ENCODE peak calls at places on chromosomes 12 and 14, in eight cellular contexts. Y, F, U, T, V, H, L and N are unnamed samples.

GRCh38 chr12:49296034-49296835 is 1.3 kb downstream of the PRPH start:
- DNase-seq in U (peak; percentile 38), Y (peak; percentile 48), H (peak; percentile 57), F (peak; percentile 59), L (no peak), T (peak; percentile 64), V (no peak), N (peak; percentile 45)

GRCh38 chr12:65612440-65612839 is 211.8 kb upstream of the HMGA2 start:
- DNase-seq in F (no peak), H (no peak), V (no peak), Y (peak; percentile 32), U (no peak), L (no peak), T (no peak), N (no peak)

GRCh38 chr12:52333321-52333720 is 12.1 kb upstream of the KRT83 start:
- DNase-seq in U (no peak), F (no peak), L (no peak), Y (no peak), H (no peak), T (no peak), V (no peak), N (no peak)

GRCh38 chr14:50520947-50521815 is 11.2 kb downstream of the MAP4K5 start:
- DNase-seq in H (no peak), Y (peak; percentile 75), U (peak; percentile 5), T (peak; percentile 93), L (no peak), F (peak; percentile 31), V (no peak), N (no peak)

GRCh38 chr12:104458645-104459555 is 2.2 kb downstream of the CHST11 start:
- DNase-seq in F (no peak), U (no peak), H (no peak), V (peak; percentile 20), Y (peak; percentile 45), T (no peak), L (peak; percentile 49), N (no peak)

GRCh38 chr12:66883545-66883944 is 204.7 kb upstream of the GRIP1 start:
- DNase-seq in L (no peak), T (no peak), Y (no peak), F (no peak), U (no peak), V (no peak), H (no peak), N (no peak)

GRCh38 chr12:123712780-123713319 is 697 bp downstream of the ATP6V0A2 start:
- DNase-seq in V (no peak), U (no peak), L (no peak), F (no peak), T (no peak), H (no peak), Y (peak; percentile 22), N (no peak)

GRCh38 chr14:23153891-23154796 is 29.3 kb downstream of the SLC7A8 start:
- DNase-seq in F (peak; percentile 94), V (peak; percentile 92), T (no peak), H (peak; percentile 97), Y (peak; percentile 93), U (no peak), L (no peak), N (no peak)

GRCh38 chr12:9634177-9634803 is 26.6 kb upstream of the KLRB1 start:
- DNase-seq in V (no peak), F (peak; percentile 61), H (peak; percentile 69), Y (peak; percentile 81), T (peak; percentile 77), L (peak; percentile 76), U (peak; percentile 57), N (peak; percentile 66)

GRCh38 chr12:121438905-121439304 is 39.0 kb downstream of the RNF34 start:
- DNase-seq in F (no peak), H (no peak), T (no peak), Y (no peak), U (no peak), L (no peak), V (no peak), N (no peak)

GRCh38 chr12:6774557-6775062 is 2.3 kb downstream of the LAG3 start:
- DNase-seq in F (no peak), H (no peak), L (no peak), Y (no peak), U (no peak), V (no peak), T (no peak), N (peak; percentile 78)

GRCh38 chr12:72272731-72273498 is 745 bp downstream of the TRHDE start:
- DNase-seq in F (peak; percentile 37), H (no peak), T (peak; percentile 21), L (no peak), Y (peak; percentile 66), U (no peak), V (no peak), N (no peak)

GRCh38 chr12:16385779-16386646 is 38.6 kb downstream of the MGST1 start:
- DNase-seq in V (no peak), F (peak; percentile 56), L (no peak), H (peak; percentile 28), Y (peak; percentile 29), U (no peak), T (peak; percentile 50), N (no peak)

GRCh38 chr14:76958020-76958965 is 70.2 kb downstream of the IRF2BPL start:
- DNase-seq in H (no peak), L (no peak), T (no peak), Y (no peak), U (no peak), F (no peak), V (no peak), N (no peak)

GRCh38 chr12:47102845-47103666 is 23.3 kb upstream of the AMIGO2 start:
- DNase-seq in U (no peak), Y (no peak), V (no peak), F (no peak), H (no peak), L (no peak), T (peak; percentile 71), N (no peak)
- H3K4me1 ChIP-seq in U (no peaks in the 10 kb centered on the region), Y (peaks cover 30% of the 10 kb centered on the region), V (no peaks in the 10 kb centered on the region), F (peaks cover 19% of the 10 kb centered on the region), H (no peaks in the 10 kb centered on the region), L (no peaks in the 10 kb centered on the region), T (peaks cover 43% of the 10 kb centered on the region), N (no peaks in the 10 kb centered on the region)

DNA sequence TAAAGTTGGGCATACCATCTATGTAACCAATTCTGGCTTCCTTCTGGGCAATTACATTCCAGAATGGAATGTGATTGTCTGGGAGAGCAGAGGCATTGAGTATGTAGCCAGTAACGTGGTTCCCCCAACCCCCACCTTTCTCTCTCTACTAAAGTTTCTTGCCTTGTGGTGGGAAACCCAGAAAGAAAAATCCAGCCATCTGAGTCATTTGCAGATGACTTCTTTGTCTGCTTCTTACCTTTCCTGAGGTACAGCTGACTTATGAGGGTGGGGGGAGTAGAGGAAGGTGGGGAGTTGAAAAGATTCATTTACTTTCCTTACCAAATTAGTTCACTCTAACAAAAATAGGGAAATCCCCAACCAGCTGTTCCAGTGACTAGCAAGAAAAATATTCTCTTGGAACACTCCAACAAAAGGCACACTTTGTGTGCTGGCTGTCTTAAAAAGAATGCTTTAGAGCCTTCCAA is 112.1 kb upstream of the FRMD6 start:
- DNase-seq in T (peak; percentile 99), Y (peak; percentile 71), L (no peak), U (no peak), F (no peak), V (no peak), H (no peak), N (no peak)
- H3K4me1 ChIP-seq in T (peaks cover 50% of the 10 kb centered on the region), Y (peaks cover 27% of the 10 kb centered on the region), L (no peaks in the 10 kb centered on the region), U (no peaks in the 10 kb centered on the region), F (peaks cover 4% of the 10 kb centered on the region), V (peaks cover 3% of the 10 kb centered on the region), H (no peaks in the 10 kb centered on the region), N (no peaks in the 10 kb centered on the region)

GRCh38 chr14:52046376-52046917 is 22.4 kb downstream of the NID2 start:
- DNase-seq in F (no peak), L (no peak), U (no peak), T (no peak), H (no peak), Y (no peak), V (no peak), N (no peak)
- H3K4me1 ChIP-seq in F (peaks cover 30% of the 10 kb centered on the region), L (no peaks in the 10 kb centered on the region), U (no peaks in the 10 kb centered on the region), T (peaks cover 26% of the 10 kb centered on the region), H (peaks cover 89% of the 10 kb centered on the region), Y (peaks cover 87% of the 10 kb centered on the region), V (peaks cover 92% of the 10 kb centered on the region), N (no peaks in the 10 kb centered on the region)

DNA sequence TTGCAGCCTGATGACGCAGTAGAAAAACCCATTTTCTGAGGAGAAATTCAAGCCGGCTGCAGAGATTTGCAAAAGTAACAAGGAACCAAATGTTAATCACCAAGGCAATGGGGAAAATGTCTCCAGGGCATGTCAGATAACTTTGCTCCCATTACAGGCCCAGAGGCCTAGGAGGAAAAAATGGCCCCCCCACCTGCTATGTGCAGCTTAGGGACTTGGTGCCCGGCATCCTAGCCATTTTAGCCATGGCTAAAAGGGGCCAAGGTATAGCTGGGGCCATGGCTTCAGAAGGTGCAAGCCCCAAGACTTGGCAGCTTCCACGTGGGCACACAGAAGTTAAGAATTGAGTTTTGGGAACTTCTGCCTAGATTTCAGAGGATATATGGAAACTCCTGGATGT is 351.9 kb downstream of the RGS6 start:
- DNase-seq in T (no peak), Y (no peak), V (no peak), L (no peak), H (no peak), F (no peak), U (no peak), N (no peak)
- H3K4me1 ChIP-seq in T (no peaks in the 10 kb centered on the region), Y (no peaks in the 10 kb centered on the region), V (no peaks in the 10 kb centered on the region), L (no peaks in the 10 kb centered on the region), H (no peaks in the 10 kb centered on the region), F (no peaks in the 10 kb centered on the region), U (no peaks in the 10 kb centered on the region), N (no peaks in the 10 kb centered on the region)

DNA sequence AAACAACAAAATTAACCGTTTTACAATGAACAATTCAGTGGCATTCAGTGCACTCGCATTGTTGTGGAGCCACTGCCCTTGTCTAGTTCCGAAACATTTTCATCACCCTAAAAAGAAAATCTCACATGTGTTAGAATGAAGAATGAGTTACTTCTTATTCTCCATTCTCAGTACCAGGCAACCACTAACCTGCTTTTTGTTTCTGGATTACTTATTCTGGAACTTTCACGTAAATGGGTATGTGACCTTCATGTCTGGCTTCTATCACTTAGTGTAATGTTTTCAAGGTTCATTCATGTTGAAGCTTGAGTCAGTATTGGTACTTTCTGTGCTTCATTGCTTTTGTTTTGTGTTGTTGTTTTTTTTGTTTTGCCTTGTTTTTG is 15.6 kb downstream of the RCOR1 start:
- DNase-seq in V (no peak), H (no peak), L (no peak), Y (no peak), U (no peak), T (no peak), F (no peak), N (no peak)
- H3K4me1 ChIP-seq in V (peaks cover 36% of the 10 kb centered on the region), H (peaks cover 46% of the 10 kb centered on the region), L (no peaks in the 10 kb centered on the region), Y (peaks cover 18% of the 10 kb centered on the region), U (no peaks in the 10 kb centered on the region), T (peaks cover 3% of the 10 kb centered on the region), F (peaks cover 7% of the 10 kb centered on the region), N (peaks cover 6% of the 10 kb centered on the region)